ENCODE peak calls at places on chromosomes 2 and 18, in eight cellular contexts. K is HL-60; X is GM12864; J is EL; Y is fibroblast of pulmonary artery; L is hippocampal formation; D is CD8-positive, alpha-beta memory T cell; V is iris pigment epithelial cell. T is an unnamed sample.

GRCh38 chr2:109304731-109305470 is 175.9 kb downstream of the SH3RF3 start:
- DNase-seq in D (no peak), X (no peak), K (no peak), Y (no peak), V (no peak), L (no peak), J (no peak), T (no peak)

GRCh38 chr18:23588836-23589560 is 2.7 kb upstream of the NPC1 start:
- DNase-seq in Y (no peak), K (no peak), D (no peak), L (no peak), V (no peak), J (peak), X (no peak), T (peak)

GRCh38 chr2:111706481-111707001 is 177.5 kb downstream of the ANAPC1 start:
- DNase-seq in Y (no peak), J (no peak), X (no peak), D (no peak), L (no peak), K (no peak), V (no peak), T (no peak)

GRCh38 chr2:161946489-161947107 is 127.4 kb downstream of the DPP4 start:
- DNase-seq in L (no peak), Y (peak), J (peak), X (no peak), V (peak), K (no peak), D (no peak), T (peak)

GRCh38 chr2:168277276-168277675 is 29.9 kb upstream of the STK39 start:
- DNase-seq in K (no peak), L (no peak), Y (no peak), V (no peak), X (no peak), J (no peak), D (no peak), T (no peak)

GRCh38 chr18:49026501-49027378 is 76.0 kb upstream of the SMAD7 start:
- DNase-seq in J (no peak), V (no peak), L (no peak), X (no peak), Y (no peak), D (no peak), K (no peak), T (no peak)

GRCh38 chr18:66872277-66872676 is 268.4 kb upstream of the CDH19 start:
- DNase-seq in X (no peak), D (no peak), K (no peak), J (no peak), V (peak), L (no peak), Y (peak), T (no peak)

GRCh38 chr18:63844254-63844653 is 43.3 kb upstream of the SERPINB2 start:
- DNase-seq in X (no peak), K (no peak), V (peak), J (peak), Y (peak), L (no peak), D (no peak), T (peak)

GRCh38 chr18:13136056-13136688 is 82.4 kb upstream of the LDLRAD4 start:
- DNase-seq in Y (peak), X (no peak), K (no peak), V (no peak), L (no peak), J (no peak), D (no peak), T (no peak)

GRCh38 chr2:162473-163135 is 101.2 kb downstream of the SH3YL1 start:
- DNase-seq in V (no peak), J (no peak), Y (no peak), D (no peak), X (no peak), L (no peak), K (no peak), T (peak)

GRCh38 chr18:62578980-62579511 is 56.2 kb downstream of the ZCCHC2 start:
- DNase-seq in V (no peak), Y (no peak), K (no peak), L (no peak), J (no peak), D (no peak), X (no peak), T (no peak)

GRCh38 chr2:112474844-112475486 is 7.0 kb upstream of the TTL start:
- DNase-seq in X (no peak), K (no peak), L (no peak), D (no peak), Y (no peak), V (peak), J (peak), T (peak)